ENCODE peak calls at places on chromosomes 16 and 17, in eight cellular contexts. A is BE2C, F is HFFc6, P is GM10248, B is dorsolateral prefrontal cortex, X is nephron progenitor cell, N is A549, E is astrocyte of the spinal cord. W is an unnamed sample.

GRCh38 chr16:6335072-6335471 is 997.6 kb upstream of the RBFOX1 start:
- DNase-seq in N (peak; percentile 43), F (no peak), P (no peak), E (no peak), B (no peak), X (peak; percentile 53), A (peak; percentile 59), W (no peak)

GRCh38 chr17:16480995-16481394 is 11.0 kb downstream of the LRRC75A start:
- DNase-seq in F (no peak), P (no peak), X (no peak), N (no peak), A (no peak), E (no peak), B (no peak), W (no peak)

GRCh38 chr17:48153711-48154642 is 46.4 kb downstream of the SNX11 start:
- DNase-seq in E (peak; percentile 68), N (peak; percentile 74), F (no peak), A (peak; percentile 58), X (peak; percentile 63), P (peak; percentile 32), B (no peak), W (no peak)

GRCh38 chr17:34384271-34384670 is 21.2 kb upstream of the CCL1 start:
- DNase-seq in X (no peak), B (no peak), N (no peak), E (no peak), F (no peak), A (no peak), P (no peak), W (no peak)

GRCh38 chr17:68776451-68776850 is 175.3 kb upstream of the FAM20A start:
- DNase-seq in N (no peak), E (no peak), F (no peak), X (no peak), A (no peak), P (no peak), B (no peak), W (no peak)

GRCh38 chr16:7294020-7294419 is 38.6 kb upstream of the RBFOX1 start:
- DNase-seq in N (no peak), X (no peak), A (no peak), E (no peak), F (no peak), B (no peak), P (no peak), W (no peak)

GRCh38 chr16:52861614-52862022 is 191.1 kb downstream of the CHD9NB start:
- DNase-seq in F (no peak), E (no peak), A (peak; percentile 25), B (no peak), N (peak; percentile 23), X (peak; percentile 11), P (no peak), W (no peak)

GRCh38 chr17:4215882-4216411 is 47.8 kb downstream of the ANKFY1 start:
- DNase-seq in P (peak; percentile 31), B (no peak), X (no peak), F (no peak), A (peak; percentile 62), N (no peak), E (no peak), W (no peak)

GRCh38 chr16:1923299-1924034 is 5.3 kb upstream of the HS3ST6 start:
- DNase-seq in E (no peak), A (peak; percentile 60), F (no peak), X (peak; percentile 76), P (no peak), N (peak; percentile 88), B (no peak), W (peak; percentile 43)

GRCh38 chr16:56273615-56274014 is 82.3 kb downstream of the GNAO1 start:
- DNase-seq in F (no peak), P (no peak), B (peak; percentile 21), E (no peak), X (no peak), A (no peak), N (no peak), W (no peak)

GRCh38 chr17:62714016-62714777 is 86.7 kb downstream of the MRC2 start:
- DNase-seq in N (no peak), E (peak; percentile 34), F (peak; percentile 64), B (no peak), A (no peak), P (no peak), X (no peak), W (no peak)

DNA sequence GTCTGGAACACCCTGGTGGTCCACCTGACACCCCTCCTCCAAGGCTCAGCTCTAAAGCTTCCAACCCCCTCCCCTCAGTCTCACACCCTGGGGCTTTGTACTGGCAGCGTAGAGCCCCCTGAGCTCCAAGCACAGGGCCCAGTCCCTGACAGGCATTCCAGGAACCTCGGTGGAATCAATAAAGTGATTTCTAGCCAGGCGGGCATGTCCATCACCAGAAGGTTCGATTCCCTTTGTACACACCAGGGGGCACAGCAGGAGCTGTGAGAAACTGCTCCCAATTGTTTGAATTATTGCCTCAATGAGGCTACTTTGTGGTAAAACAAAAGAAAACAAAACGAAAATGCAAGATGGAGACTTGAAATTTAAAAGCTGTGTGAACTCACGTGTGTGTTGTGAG is 51.8 kb downstream of the SMPD3 start:
- DNase-seq in X (peak; percentile 41), P (no peak), B (no peak), A (peak; percentile 46), F (peak; percentile 51), E (peak; percentile 35), N (peak; percentile 32), W (peak; percentile 4)
- TF ChIP-seq CTCF in X (peak; percentile 58), P (peak; percentile 40), B (peak; percentile 56), A (peak; percentile 68), F (peak; percentile 87), E (peak; percentile 57), N (peak; percentile 24), W (peak; percentile 60)

GRCh38 chr17:10415161-10415560 is 6.6 kb downstream of the MYH8 start:
- DNase-seq in B (no peak), N (no peak), F (no peak), E (no peak), X (no peak), A (no peak), P (no peak), W (no peak)
- TF ChIP-seq CTCF in B (no peak), N (no peak), F (no peak), E (no peak), X (no peak), A (no peak), P (no peak), W (no peak)

GRCh38 chr16:50666658-50667496 is 14.2 kb downstream of the SNX20 start:
- DNase-seq in A (no peak), F (no peak), X (no peak), N (no peak), B (no peak), E (no peak), P (peak; percentile 78), W (no peak)

GRCh38 chr16:50668368-50669008 is 12.6 kb downstream of the SNX20 start:
- DNase-seq in X (no peak), A (no peak), N (no peak), E (no peak), B (no peak), P (no peak), F (no peak), W (no peak)

GRCh38 chr16:50669741-50670140 is 11.4 kb downstream of the SNX20 start:
- DNase-seq in B (no peak), F (no peak), A (no peak), N (no peak), P (no peak), X (no peak), E (no peak), W (no peak)

GRCh38 chr16:50665128-50665878 is 15.8 kb downstream of the SNX20 start:
- DNase-seq in B (peak; percentile 73), N (peak; percentile 56), X (peak; percentile 93), A (peak; percentile 76), F (peak; percentile 53), P (peak; percentile 78), E (peak; percentile 75), W (peak; percentile 5)

DNA sequence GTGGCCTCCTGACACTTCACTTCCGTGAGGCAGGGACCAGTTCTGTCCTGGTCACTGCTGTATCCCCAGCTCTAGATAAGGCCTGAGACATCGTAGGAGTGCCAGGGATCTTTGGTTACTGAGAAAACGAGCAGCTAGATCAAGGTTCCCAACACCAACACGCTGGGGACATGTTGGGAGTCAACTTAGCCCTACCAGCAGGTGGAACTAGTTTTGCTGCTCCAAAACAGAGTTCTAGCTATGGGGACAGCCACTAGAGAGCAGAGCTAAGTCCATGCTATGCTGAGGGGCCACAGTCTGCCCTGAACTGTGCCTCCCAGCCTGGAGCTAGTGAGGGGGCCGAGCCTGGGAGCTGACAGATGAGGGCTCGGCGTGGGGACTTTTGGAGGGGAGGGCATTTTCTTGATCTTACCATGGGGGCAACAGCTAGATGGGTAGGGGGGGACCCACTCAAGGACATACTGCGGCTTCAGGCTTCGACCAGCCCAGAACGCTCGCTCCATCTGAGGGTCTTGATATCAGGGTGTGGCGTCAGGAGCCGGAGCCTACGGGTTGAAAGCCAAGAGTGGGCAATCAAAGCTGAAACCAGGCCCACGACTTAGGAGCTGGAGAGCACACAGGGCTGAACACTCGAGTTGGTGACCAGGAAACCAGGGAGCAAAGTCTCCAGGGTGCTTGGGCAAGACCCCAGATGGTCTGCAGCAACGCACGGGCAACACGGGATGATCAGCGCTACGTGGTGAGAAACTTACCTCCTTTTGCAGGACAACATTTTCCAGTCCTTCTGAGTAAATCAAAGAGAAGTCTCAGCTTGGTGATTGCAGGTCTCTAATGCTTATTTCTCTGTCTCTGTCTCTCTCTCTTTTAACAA is 13.4 kb downstream of the SNX20 start:
- DNase-seq in E (no peak), X (no peak), N (no peak), A (no peak), P (peak; percentile 36), B (no peak), F (no peak), W (no peak)
- TF ChIP-seq CTCF in E (no peak), X (no peak), N (no peak), A (no peak), P (peak; percentile 47), B (peak; percentile 11), F (peak; percentile 37), W (no peak)

GRCh38 chr17:57953219-57953618 is 2.0 kb downstream of the CUEDC1 start:
- DNase-seq in E (no peak), F (no peak), A (no peak), X (no peak), B (no peak), P (no peak), N (no peak), W (no peak)
- TF ChIP-seq CTCF in E (no peak), F (no peak), A (no peak), X (no peak), B (no peak), P (no peak), N (no peak), W (no peak)

GRCh38 chr16:24141917-24142316 is 114.2 kb upstream of the CACNG3 start:
- DNase-seq in E (no peak), X (no peak), F (no peak), A (no peak), N (no peak), B (no peak), P (no peak), W (no peak)
- TF ChIP-seq CTCF in E (no peak), X (no peak), F (no peak), A (no peak), N (no peak), B (no peak), P (no peak), W (no peak)

W was measured in AG09319.